ENCODE peak calls at places on chromosomes 1 and 21, in five cellular contexts. L, V, R, N and Z are unnamed samples.

GRCh38 chr1:232172556-232172955 is 457.4 kb downstream of the SIPA1L2 start:
- DNase-seq in L (no peak), V (no peak), R (no peak), N (no peak), Z (no peak)

GRCh38 chr1:234962340-234962989 is 166.2 kb downstream of the TOMM20 start:
- DNase-seq in L (no peak), V (no peak), R (no peak), N (no peak), Z (no peak)

GRCh38 chr1:57319165-57319564 is 104.7 kb downstream of the DAB1 start:
- DNase-seq in L (no peak), V (no peak), R (no peak), N (no peak), Z (no peak)

GRCh38 chr1:3955196-3955772 is 55.2 kb upstream of the C1orf174 start:
- DNase-seq in L (no peak), V (no peak), R (no peak), N (no peak), Z (no peak)

GRCh38 chr1:220325306-220325995 is 53.2 kb upstream of the RAB3GAP2 start:
- DNase-seq in L (no peak), V (no peak), R (no peak), N (no peak), Z (no peak)

GRCh38 chr1:218851601-218852000 is 322.1 kb upstream of the LYPLAL1 start:
- DNase-seq in L (no peak), V (no peak), R (no peak), N (no peak), Z (no peak)

GRCh38 chr1:63662846-63663245 is 69.6 kb downstream of the PGM1 start:
- DNase-seq in L (no peak), V (no peak), R (no peak), N (no peak), Z (no peak)

GRCh38 chr1:242225770-242226573 is 227.1 kb upstream of the MAP1LC3C start:
- DNase-seq in L (no peak), V (no peak), R (no peak), N (no peak), Z (no peak)

GRCh38 chr1:6130036-6130435 is 50.1 kb downstream of the CHD5 start:
- DNase-seq in L (no peak), V (peak; percentile 51), R (peak; percentile 61), N (no peak), Z (no peak)

DNA sequence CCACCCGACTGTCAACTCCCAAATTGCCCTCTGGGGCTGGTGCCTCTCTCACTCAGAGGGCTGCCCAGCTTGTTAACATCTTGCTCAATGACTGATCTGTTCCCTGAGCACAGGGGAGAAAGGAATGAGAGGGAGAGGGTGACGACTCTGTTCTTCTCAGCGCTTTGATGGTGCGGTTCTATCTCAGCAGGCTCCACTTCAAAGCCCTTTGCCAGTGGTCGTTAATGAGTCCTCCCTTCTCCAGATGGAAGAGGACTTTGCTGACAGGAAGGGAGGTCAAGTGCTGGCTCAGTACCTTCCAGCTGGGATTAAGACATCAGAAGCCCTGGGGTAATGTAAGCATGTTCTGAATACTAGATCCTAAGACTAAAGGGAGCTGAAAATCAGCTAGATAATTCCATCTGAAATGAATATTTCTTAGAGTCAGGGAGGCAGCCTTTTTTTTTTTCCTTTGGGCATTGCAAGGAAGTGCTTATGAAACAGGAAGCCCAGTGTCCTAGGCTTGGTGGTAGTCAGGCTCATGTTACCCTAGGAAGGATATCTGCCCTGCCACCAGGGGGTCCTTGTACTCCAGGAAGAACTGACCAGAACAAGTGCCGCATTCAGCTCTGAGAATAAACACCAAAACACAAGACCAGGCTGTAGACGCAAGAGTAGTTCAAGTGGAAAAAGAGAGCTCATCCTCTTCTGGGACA is 4.7 kb downstream of the FMOD start:
- DNase-seq in L (no peak), V (no peak), R (no peak), N (no peak), Z (no peak)
- H3K27ac ChIP-seq in L (no peak overlapping the region), V (peak overlapping the region; percentile 17), R (no peak overlapping the region), N (no peak overlapping the region), Z (peak overlapping the region; percentile 1)

GRCh38 chr1:206760590-206760989 is 10.0 kb upstream of the IL19 start:
- DNase-seq in L (no peak), V (no peak), R (no peak), N (no peak), Z (no peak)
- TF ChIP-seq CTCF in L (no peak), V (no peak), R (no peak), N (no peak), Z (no peak)

GRCh38 chr1:89854140-89854539 is 33.3 kb downstream of the LRRC8D start:
- DNase-seq in L (no peak), V (no peak), R (no peak), N (no peak), Z (no peak)

GRCh38 chr1:89850844-89851410 is 30.1 kb downstream of the LRRC8D start:
- DNase-seq in L (no peak), V (no peak), R (no peak), N (no peak), Z (no peak)

DNA sequence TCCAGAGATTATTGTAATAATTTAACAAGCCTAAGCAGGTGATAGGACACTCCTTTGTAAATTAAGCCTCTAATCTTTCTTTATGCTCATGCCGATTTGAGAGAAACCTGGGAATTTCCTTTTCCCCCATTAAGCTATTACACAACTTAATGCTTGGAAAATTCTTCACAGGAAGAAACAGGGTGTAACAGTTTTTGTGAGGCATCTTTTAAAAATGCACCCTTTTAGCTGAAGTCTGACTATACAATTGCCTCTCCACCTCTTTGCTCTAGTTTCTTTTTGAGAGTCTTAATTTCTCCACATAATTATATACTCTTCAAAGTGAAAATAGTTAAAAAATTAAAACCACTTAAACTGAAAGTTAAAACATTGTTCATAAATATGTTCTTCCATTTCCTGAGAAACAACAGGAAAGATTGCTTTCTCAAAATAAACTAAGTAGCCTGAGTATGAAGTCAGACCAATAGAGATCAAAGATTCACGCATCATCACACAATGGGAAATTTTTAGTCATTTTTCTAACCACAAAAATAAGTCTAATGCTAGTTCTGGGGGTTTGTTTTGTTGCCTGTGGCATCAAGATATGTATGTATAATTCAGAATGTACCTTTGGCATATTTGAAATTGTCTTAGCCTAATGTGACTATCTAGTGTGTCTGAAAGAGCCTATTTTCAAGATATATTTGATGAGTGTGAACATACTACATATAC is 34.7 kb downstream of the LRRC8D start:
- DNase-seq in L (no peak), V (no peak), R (no peak), N (no peak), Z (no peak)
- H3K27ac ChIP-seq in L (no peak overlapping the region), V (no peak overlapping the region), R (no peak overlapping the region), N (no peak overlapping the region), Z (no peak overlapping the region)

DNA sequence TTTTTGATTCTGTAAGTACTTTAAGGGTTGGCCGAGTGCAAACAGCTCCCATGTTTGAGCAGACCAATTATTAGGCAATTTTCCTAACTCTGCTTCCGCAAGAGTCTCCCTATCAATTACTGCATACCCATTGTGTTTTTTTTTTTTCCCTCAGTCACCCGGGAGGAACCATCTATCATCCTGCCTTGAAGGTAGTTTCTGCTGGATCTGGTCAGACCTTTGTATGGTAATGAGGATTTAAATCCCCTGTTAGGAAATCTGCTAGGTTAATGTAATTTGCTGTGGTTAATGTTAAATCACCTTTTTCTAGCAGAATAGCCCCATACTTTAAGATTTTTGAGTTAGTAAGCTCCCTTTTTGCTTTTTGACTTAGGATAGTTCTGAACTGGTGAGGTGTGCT is 40.8 kb upstream of the WARS2 start:
- DNase-seq in L (no peak), V (no peak), R (no peak), N (no peak), Z (no peak)
- TF ChIP-seq CTCF in L (no peak), V (no peak), R (no peak), N (no peak), Z (no peak)

GRCh38 chr21:31559368-31560119 is 99.9 kb upstream of the SOD1 start:
- DNase-seq in L (peak; percentile 83), V (peak; percentile 88), R (peak; percentile 94), N (peak; percentile 98), Z (peak; percentile 28)
- H3K27ac ChIP-seq in L (peak overlapping the region; percentile 43), V (no peak overlapping the region), R (no peak overlapping the region), N (peak overlapping the region; percentile 27), Z (no peak overlapping the region)

GRCh38 chr1:67484492-67484891 is 54.3 kb upstream of the SERBP1 start:
- DNase-seq in L (no peak), V (no peak), R (no peak), N (no peak), Z (no peak)

GRCh38 chr1:67485046-67485811 is 55.0 kb upstream of the SERBP1 start:
- DNase-seq in L (no peak), V (no peak), R (no peak), N (no peak), Z (no peak)

GRCh38 chr1:67493148-67493547 is 62.9 kb upstream of the SERBP1 start:
- DNase-seq in L (no peak), V (no peak), R (no peak), N (no peak), Z (no peak)

GRCh38 chr1:67491280-67491679 is 61.1 kb upstream of the SERBP1 start:
- DNase-seq in L (no peak), V (no peak), R (no peak), N (no peak), Z (no peak)

GRCh38 chr1:67489643-67490042 is 59.4 kb upstream of the SERBP1 start:
- DNase-seq in L (no peak), V (no peak), R (no peak), N (peak; percentile 30), Z (no peak)
- TF ChIP-seq CTCF in L (peak; percentile 17), V (peak; percentile 40), R (peak; percentile 29), N (peak; percentile 22), Z (peak; percentile 15)

DNA sequence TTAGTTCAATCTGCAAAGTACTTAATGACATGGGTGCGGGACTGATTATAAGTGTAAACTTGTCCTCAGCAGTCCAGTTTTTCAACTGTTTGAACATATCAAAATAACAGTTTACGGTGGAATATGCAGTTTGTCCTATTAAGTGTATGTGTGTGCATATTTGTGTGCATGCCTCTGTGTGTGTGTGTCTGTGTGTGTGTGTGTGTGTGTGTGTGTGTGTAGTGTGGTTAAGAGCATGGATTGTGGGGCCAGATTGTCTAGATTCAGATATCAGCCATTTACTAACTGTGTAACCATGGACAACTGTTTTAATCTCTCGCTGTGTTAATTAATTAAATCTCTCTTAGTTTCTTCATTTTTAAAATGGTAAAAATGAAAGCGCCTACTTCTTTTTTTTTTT is 39.0 kb downstream of the NEXN start:
- DNase-seq in L (no peak), V (no peak), R (no peak), N (no peak), Z (no peak)
- H3K27ac ChIP-seq in L (no peak overlapping the region), V (no peak overlapping the region), R (no peak overlapping the region), N (peak overlapping the region; percentile 38), Z (no peak overlapping the region)